ENCODE peak calls at places on chromosomes 4 and X, in six cellular contexts. One of them, this sample, is unnamed.

GRCh38 chrX:150361777-150362351 is 1.3 kb upstream of the MAMLD1 start:
- DNase-seq in mesenchymal stem cell: peak; percentile 25
- DNase-seq in IMR-90: peak; percentile 29
- DNase-seq in H1: no peak
- DNase-seq in neuronal stem cell: no peak
- DNase-seq in H9: peak; percentile 38
- DNase-seq in this sample: no peak

GRCh38 chrX:124023838-124024238 is 62.3 kb downstream of the STAG2 start:
- DNase-seq in neuronal stem cell: no peak
- DNase-seq in H9: no peak
- DNase-seq in IMR-90: peak; percentile 41
- DNase-seq in mesenchymal stem cell: peak; percentile 53
- DNase-seq in H1: no peak
- DNase-seq in this sample: no peak

GRCh38 chrX:131783555-131784338 is 239.4 kb upstream of the STK26 start:
- DNase-seq in mesenchymal stem cell: no peak
- DNase-seq in H1: no peak
- DNase-seq in H9: no peak
- DNase-seq in neuronal stem cell: no peak
- DNase-seq in IMR-90: peak; percentile 89
- DNase-seq in this sample: no peak

GRCh38 chr4:5510506-5510905 is 197.9 kb downstream of the EVC2 start:
- DNase-seq in mesenchymal stem cell: no peak
- DNase-seq in H9: no peak
- DNase-seq in neuronal stem cell: no peak
- DNase-seq in IMR-90: no peak
- DNase-seq in H1: no peak
- DNase-seq in this sample: no peak

GRCh38 chr4:77578145-77578544 is 27.5 kb upstream of the CXCL13 start:
- DNase-seq in IMR-90: no peak
- DNase-seq in mesenchymal stem cell: no peak
- DNase-seq in H9: no peak
- DNase-seq in neuronal stem cell: no peak
- DNase-seq in H1: no peak
- DNase-seq in this sample: no peak

GRCh38 chr4:54099287-54099958 is 540 bp upstream of the GSX2 start:
- DNase-seq in neuronal stem cell: no peak
- DNase-seq in H9: peak; percentile 57
- DNase-seq in IMR-90: no peak
- DNase-seq in H1: no peak
- DNase-seq in mesenchymal stem cell: no peak
- DNase-seq in this sample: peak; percentile 21

GRCh38 chr4:38490753-38491446 is 173.1 kb upstream of the KLF3 start:
- DNase-seq in H1: no peak
- DNase-seq in IMR-90: no peak
- DNase-seq in neuronal stem cell: no peak
- DNase-seq in mesenchymal stem cell: no peak
- DNase-seq in H9: no peak
- DNase-seq in this sample: no peak

GRCh38 chrX:109710181-109710580 is 22.9 kb downstream of the ACSL4 start:
- DNase-seq in mesenchymal stem cell: no peak
- DNase-seq in H9: no peak
- DNase-seq in neuronal stem cell: no peak
- DNase-seq in IMR-90: peak; percentile 17
- DNase-seq in H1: no peak
- DNase-seq in this sample: no peak

GRCh38 chr4:68338625-68339024 is 11.3 kb downstream of the YTHDC1 start:
- DNase-seq in IMR-90: no peak
- DNase-seq in H9: no peak
- DNase-seq in mesenchymal stem cell: no peak
- DNase-seq in H1: no peak
- DNase-seq in neuronal stem cell: no peak
- DNase-seq in this sample: peak; percentile 35

GRCh38 chr4:67616478-67616877 is 58.0 kb downstream of the STAP1 start:
- DNase-seq in neuronal stem cell: no peak
- DNase-seq in mesenchymal stem cell: no peak
- DNase-seq in IMR-90: no peak
- DNase-seq in H1: no peak
- DNase-seq in H9: no peak
- DNase-seq in this sample: no peak

DNA sequence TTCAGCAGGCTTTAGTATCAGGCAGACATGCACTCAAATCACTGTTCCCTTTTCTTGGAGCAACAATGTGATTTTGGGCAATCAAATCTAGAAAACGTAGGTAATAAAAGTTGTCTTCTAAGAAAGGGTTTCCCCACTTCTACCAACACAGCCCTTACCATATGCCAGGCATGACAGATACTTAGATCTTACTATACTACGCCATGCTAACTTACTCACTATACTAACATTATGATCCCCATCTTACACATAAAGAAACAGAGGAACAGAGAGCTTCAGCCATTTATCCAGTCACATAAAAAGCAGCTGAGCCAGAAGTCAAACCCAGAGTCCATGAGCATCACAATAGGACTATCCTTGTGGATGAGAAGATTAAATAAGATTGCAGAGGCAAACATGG is 9.2 kb downstream of the TXK start:
- DNase-seq in mesenchymal stem cell: no peak
- DNase-seq in H9: no peak
- DNase-seq in neuronal stem cell: no peak
- DNase-seq in H1: no peak
- DNase-seq in IMR-90: no peak
- DNase-seq in this sample: no peak
- H3K14ac ChIP-seq in mesenchymal stem cell: no peak overlapping the region
- H3K14ac ChIP-seq in H9: no peak overlapping the region
- H3K14ac ChIP-seq in neuronal stem cell: no peak overlapping the region
- H3K14ac ChIP-seq in H1: no peak overlapping the region
- H3K14ac ChIP-seq in IMR-90: no peak overlapping the region
- H3K14ac ChIP-seq in this sample: no peak overlapping the region

GRCh38 chr4:3286335-3287175 is 6.3 kb upstream of the RGS12 start:
- DNase-seq in H9: peak; percentile 24
- DNase-seq in IMR-90: no peak
- DNase-seq in mesenchymal stem cell: no peak
- DNase-seq in neuronal stem cell: no peak
- DNase-seq in H1: no peak
- DNase-seq in this sample: peak; percentile 41
- H3K4me2 ChIP-seq in H9: no peak overlapping the region
- H3K4me2 ChIP-seq in IMR-90: no peak overlapping the region
- H3K4me2 ChIP-seq in mesenchymal stem cell: no peak overlapping the region
- H3K4me2 ChIP-seq in neuronal stem cell: no peak overlapping the region
- H3K4me2 ChIP-seq in H1: no peak overlapping the region
- H3K4me2 ChIP-seq in this sample: no peak overlapping the region

GRCh38 chr4:71231753-71232420 is 106.9 kb upstream of the SLC4A4 start:
- DNase-seq in H9: no peak
- DNase-seq in H1: no peak
- DNase-seq in mesenchymal stem cell: no peak
- DNase-seq in IMR-90: peak; percentile 19
- DNase-seq in neuronal stem cell: no peak
- DNase-seq in this sample: no peak

GRCh38 chr4:71230258-71230594 is 108.6 kb upstream of the SLC4A4 start:
- DNase-seq in neuronal stem cell: no peak
- DNase-seq in IMR-90: peak; percentile 87
- DNase-seq in H9: no peak
- DNase-seq in mesenchymal stem cell: peak; percentile 21
- DNase-seq in H1: no peak
- DNase-seq in this sample: no peak

GRCh38 chr4:71229477-71230257 is 109.2 kb upstream of the SLC4A4 start:
- DNase-seq in H1: peak; percentile 5
- DNase-seq in neuronal stem cell: peak; percentile 30
- DNase-seq in H9: peak; percentile 36
- DNase-seq in IMR-90: peak; percentile 81
- DNase-seq in mesenchymal stem cell: peak; percentile 71
- DNase-seq in this sample: peak; percentile 12

GRCh38 chr4:71231073-71231752 is 107.6 kb upstream of the SLC4A4 start:
- DNase-seq in neuronal stem cell: no peak
- DNase-seq in IMR-90: peak; percentile 59
- DNase-seq in H9: no peak
- DNase-seq in mesenchymal stem cell: no peak
- DNase-seq in H1: no peak
- DNase-seq in this sample: no peak

DNA sequence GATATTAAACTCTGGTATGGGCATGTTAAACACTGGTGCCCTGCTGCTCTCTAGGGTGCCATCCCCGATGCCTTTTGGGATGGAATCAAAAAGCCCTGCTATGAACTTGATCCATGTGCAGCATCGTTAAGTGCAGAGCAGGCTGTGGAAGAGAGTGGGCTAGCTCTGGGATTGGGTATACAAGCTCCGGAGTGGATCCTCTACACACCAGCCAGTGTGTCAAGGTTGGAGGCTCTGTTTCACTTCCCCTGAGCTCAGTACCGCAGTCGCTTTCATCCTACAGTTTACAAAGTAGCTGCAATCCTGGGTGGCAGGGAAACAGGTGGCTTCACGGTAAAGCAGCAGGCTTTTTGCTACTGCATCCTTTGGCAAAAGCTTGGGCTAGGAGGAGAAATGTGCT is 108.2 kb upstream of the SLC4A4 start:
- DNase-seq in neuronal stem cell: no peak
- DNase-seq in H9: no peak
- DNase-seq in mesenchymal stem cell: no peak
- DNase-seq in IMR-90: no peak
- DNase-seq in H1: no peak
- DNase-seq in this sample: no peak
- H2AFZ ChIP-seq in neuronal stem cell: peak overlapping the region; percentile 69
- H2AFZ ChIP-seq in H9: no peak overlapping the region
- H2AFZ ChIP-seq in mesenchymal stem cell: no peak overlapping the region
- H2AFZ ChIP-seq in IMR-90: peak overlapping the region; percentile 69
- H2AFZ ChIP-seq in H1: no peak overlapping the region
- H2AFZ ChIP-seq in this sample: no peak overlapping the region

GRCh38 chrX:24491741-24492140 is 26.7 kb downstream of the PDK3 start:
- DNase-seq in H1: no peak
- DNase-seq in H9: peak; percentile 51
- DNase-seq in mesenchymal stem cell: no peak
- DNase-seq in IMR-90: no peak
- DNase-seq in neuronal stem cell: no peak
- DNase-seq in this sample: peak; percentile 60
- H3K14ac ChIP-seq in H1: no peak overlapping the region
- H3K14ac ChIP-seq in H9: no peak overlapping the region
- H3K14ac ChIP-seq in mesenchymal stem cell: no peak overlapping the region
- H3K14ac ChIP-seq in IMR-90: no peak overlapping the region
- H3K14ac ChIP-seq in neuronal stem cell: no peak overlapping the region
- H3K14ac ChIP-seq in this sample: no peak overlapping the region

DNA sequence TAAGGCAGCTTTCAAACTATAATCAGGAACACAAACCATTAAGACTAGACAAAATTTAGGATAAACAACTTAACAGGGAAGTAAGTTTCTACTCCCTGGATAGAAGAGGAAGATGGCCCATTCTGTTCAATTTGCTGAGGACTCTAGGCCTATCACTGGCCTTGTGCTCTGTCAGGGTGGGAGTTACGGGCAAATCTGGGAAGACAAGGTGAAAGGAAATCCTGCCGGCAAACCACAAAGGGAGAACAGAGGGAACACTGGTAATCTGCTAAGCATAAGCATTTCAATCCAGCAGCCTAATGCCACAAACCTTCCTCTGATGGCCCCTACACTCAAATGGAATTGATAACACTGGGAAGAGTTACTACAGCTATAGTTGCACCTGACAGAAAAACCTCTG is 8.3 kb downstream of the GPR82 start:
- DNase-seq in neuronal stem cell: no peak
- DNase-seq in H9: no peak
- DNase-seq in H1: no peak
- DNase-seq in IMR-90: no peak
- DNase-seq in mesenchymal stem cell: no peak
- DNase-seq in this sample: no peak
- H3K4me2 ChIP-seq in neuronal stem cell: no peak overlapping the region
- H3K4me2 ChIP-seq in H9: no peak overlapping the region
- H3K4me2 ChIP-seq in H1: no peak overlapping the region
- H3K4me2 ChIP-seq in IMR-90: no peak overlapping the region
- H3K4me2 ChIP-seq in mesenchymal stem cell: no peak overlapping the region
- H3K4me2 ChIP-seq in this sample: no peak overlapping the region

GRCh38 chrX:34879361-34879760 is 63.2 kb upstream of the FAM47B start:
- DNase-seq in H1: no peak
- DNase-seq in neuronal stem cell: no peak
- DNase-seq in mesenchymal stem cell: no peak
- DNase-seq in IMR-90: peak; percentile 11
- DNase-seq in H9: no peak
- DNase-seq in this sample: no peak

GRCh38 chrX:34879876-34880275 is 62.7 kb upstream of the FAM47B start:
- DNase-seq in IMR-90: no peak
- DNase-seq in H1: no peak
- DNase-seq in neuronal stem cell: no peak
- DNase-seq in H9: no peak
- DNase-seq in mesenchymal stem cell: no peak
- DNase-seq in this sample: no peak

GRCh38 chrX:34881671-34882070 is 60.9 kb upstream of the FAM47B start:
- DNase-seq in mesenchymal stem cell: no peak
- DNase-seq in neuronal stem cell: no peak
- DNase-seq in H1: no peak
- DNase-seq in IMR-90: no peak
- DNase-seq in H9: no peak
- DNase-seq in this sample: no peak

GRCh38 chrX:34877451-34877850 is 65.1 kb upstream of the FAM47B start:
- DNase-seq in mesenchymal stem cell: peak; percentile 24
- DNase-seq in H9: no peak
- DNase-seq in IMR-90: peak; percentile 59
- DNase-seq in H1: no peak
- DNase-seq in neuronal stem cell: no peak
- DNase-seq in this sample: peak; percentile 7

GRCh38 chrX:34880656-34881055 is 61.9 kb upstream of the FAM47B start:
- DNase-seq in IMR-90: peak; percentile 74
- DNase-seq in H9: no peak
- DNase-seq in mesenchymal stem cell: peak; percentile 20
- DNase-seq in H1: no peak
- DNase-seq in neuronal stem cell: no peak
- DNase-seq in this sample: peak; percentile 4
- H2AFZ ChIP-seq in IMR-90: no peak overlapping the region
- H2AFZ ChIP-seq in H9: no peak overlapping the region
- H2AFZ ChIP-seq in mesenchymal stem cell: no peak overlapping the region
- H2AFZ ChIP-seq in H1: no peak overlapping the region
- H2AFZ ChIP-seq in neuronal stem cell: no peak overlapping the region
- H2AFZ ChIP-seq in this sample: no peak overlapping the region

DNA sequence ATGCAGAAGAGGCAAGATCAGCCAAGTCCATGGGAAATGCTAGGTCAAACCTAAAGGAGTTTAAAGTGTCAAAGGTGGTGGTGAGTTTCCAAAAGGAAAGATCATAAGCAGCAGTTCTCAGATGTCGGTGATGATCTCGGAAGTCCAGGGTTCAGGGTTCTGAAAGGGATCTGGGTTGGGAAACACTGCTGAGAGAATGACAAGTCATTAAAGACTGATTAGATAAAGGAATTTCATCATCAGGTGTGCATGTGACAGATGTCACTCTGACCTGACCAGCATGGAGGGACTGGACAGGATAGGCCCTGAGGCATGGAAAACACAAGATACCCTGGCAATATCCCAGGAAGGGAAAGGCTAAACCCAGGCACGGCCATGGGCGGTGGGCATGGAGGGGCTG is 195.7 kb upstream of the TBL1X start:
- DNase-seq in H9: no peak
- DNase-seq in IMR-90: no peak
- DNase-seq in neuronal stem cell: no peak
- DNase-seq in H1: no peak
- DNase-seq in mesenchymal stem cell: no peak
- DNase-seq in this sample: peak; percentile 67
- H3K14ac ChIP-seq in H9: no peak overlapping the region
- H3K14ac ChIP-seq in IMR-90: no peak overlapping the region
- H3K14ac ChIP-seq in neuronal stem cell: no peak overlapping the region
- H3K14ac ChIP-seq in H1: no peak overlapping the region
- H3K14ac ChIP-seq in mesenchymal stem cell: no peak overlapping the region
- H3K14ac ChIP-seq in this sample: no peak overlapping the region

GRCh38 chr4:155673453-155673979 is 6.9 kb downstream of the GUCY1A1 start:
- DNase-seq in mesenchymal stem cell: no peak
- DNase-seq in H9: no peak
- DNase-seq in H1: no peak
- DNase-seq in IMR-90: no peak
- DNase-seq in neuronal stem cell: no peak
- DNase-seq in this sample: no peak
- H3K4me2 ChIP-seq in mesenchymal stem cell: no peak overlapping the region
- H3K4me2 ChIP-seq in H9: no peak overlapping the region
- H3K4me2 ChIP-seq in H1: no peak overlapping the region
- H3K4me2 ChIP-seq in IMR-90: no peak overlapping the region
- H3K4me2 ChIP-seq in neuronal stem cell: no peak overlapping the region
- H3K4me2 ChIP-seq in this sample: no peak overlapping the region

This sample was measured in trophoblast cell.